ENCODE peak calls at places on chromosomes 4 and X, in ten cellular contexts. R, G, W, N, E, Q, C, I, O and T are unnamed samples.

GRCh38 chr4:26984896-26985295 is 124.3 kb downstream of the STIM2 start:
- DNase-seq in R (no peak), Q (no peak), C (no peak), I (no peak), E (no peak), W (no peak), G (no peak), O (no peak), N (no peak), T (no peak)

GRCh38 chr4:687048-687974 is 1.6 kb downstream of the SLC49A3 start:
- DNase-seq in W (peak), O (no peak), N (no peak), E (peak), C (peak), Q (no peak), R (peak), G (peak), I (no peak), T (no peak)

GRCh38 chr4:21949073-21949457 is 493 bp upstream of the KCNIP4 start:
- DNase-seq in E (peak), I (no peak), N (no peak), C (peak), Q (no peak), G (peak), W (no peak), O (no peak), R (no peak), T (no peak)

GRCh38 chrX:105226499-105226898 is 6.0 kb upstream of the TEX13A start:
- DNase-seq in E (no peak), O (no peak), Q (no peak), C (no peak), N (no peak), I (no peak), G (no peak), R (no peak), W (no peak), T (no peak)

GRCh38 chrX:118350221-118350620 is 4.3 kb downstream of the WDR44 start:
- DNase-seq in W (no peak), N (no peak), I (no peak), C (peak), Q (no peak), R (no peak), E (no peak), O (no peak), G (no peak), T (no peak)

GRCh38 chr4:1767770-1768366 is 25.2 kb upstream of the FGFR3 start:
- DNase-seq in E (peak), I (no peak), Q (peak), C (peak), G (no peak), R (no peak), W (peak), O (no peak), N (no peak), T (peak)

GRCh38 chr4:124736526-124736925 is 24.0 kb upstream of the ANKRD50 start:
- DNase-seq in R (no peak), C (no peak), E (no peak), Q (no peak), G (no peak), O (no peak), W (no peak), I (no peak), N (no peak), T (no peak)

GRCh38 chr4:24730256-24731001 is 64.9 kb upstream of the SOD3 start:
- DNase-seq in G (no peak), N (peak), C (peak), W (peak), R (no peak), I (no peak), Q (no peak), O (no peak), E (no peak), T (no peak)

GRCh38 chr4:8329859-8330761 is 60.6 kb downstream of the HTRA3 start:
- DNase-seq in E (no peak), O (no peak), G (peak), I (no peak), N (no peak), C (no peak), W (no peak), R (no peak), Q (no peak), T (no peak)

GRCh38 chrX:102345916-102346315 is 93.9 kb downstream of the NXF2B start:
- DNase-seq in O (no peak), Q (peak), I (no peak), C (peak), N (no peak), G (peak), E (peak), W (peak), R (peak), T (peak)

GRCh38 chrX:116204947-116205346 is 34.4 kb downstream of the AGTR2 start:
- DNase-seq in G (no peak), I (peak), C (peak), R (peak), N (peak), Q (peak), W (peak), E (peak), O (no peak), T (no peak)

GRCh38 chrX:150365953-150366911 is 3.1 kb downstream of the MAMLD1 start:
- DNase-seq in Q (peak), W (no peak), R (peak), G (peak), C (peak), E (peak), I (peak), N (peak), O (no peak), T (no peak)

GRCh38 chrX:70096052-70096451 is 33.8 kb downstream of the OTUD6A start:
- DNase-seq in E (peak), N (no peak), I (no peak), O (peak), R (no peak), Q (no peak), G (no peak), W (peak), C (peak), T (no peak)

GRCh38 chr4:11698846-11699590 is 270.3 kb upstream of the HS3ST1 start:
- DNase-seq in C (no peak), E (peak), G (no peak), O (no peak), I (no peak), N (no peak), W (no peak), R (peak), Q (no peak), T (no peak)

GRCh38 chrX:65093658-65094057 is 117.4 kb upstream of the ZC4H2 start:
- DNase-seq in O (no peak), Q (no peak), C (no peak), N (no peak), W (no peak), E (no peak), G (no peak), I (no peak), R (no peak), T (no peak)

GRCh38 chr4:26568446-26568994 is 15.4 kb upstream of the TBC1D19 start:
- DNase-seq in O (no peak), N (no peak), W (peak), G (no peak), R (peak), C (peak), Q (no peak), E (peak), I (no peak), T (no peak)

GRCh38 chr4:127138586-127138985 is 494.2 kb upstream of the INTU start:
- DNase-seq in N (no peak), R (no peak), C (peak), Q (no peak), E (no peak), G (no peak), I (no peak), W (no peak), O (no peak), T (no peak)

GRCh38 chr4:174604198-174604597 is 81.9 kb upstream of the HPGD start:
- DNase-seq in C (peak), R (no peak), I (no peak), N (peak), E (peak), Q (no peak), G (no peak), W (no peak), O (peak), T (no peak)

GRCh38 chr4:98546910-98547544 is 111.4 kb downstream of the TSPAN5 start:
- DNase-seq in E (peak), Q (no peak), I (peak), O (no peak), G (no peak), N (peak), C (peak), W (peak), R (no peak), T (no peak)

GRCh38 chrX:23784487-23785301 is 1.7 kb downstream of the SAT1 start:
- DNase-seq in Q (peak), N (no peak), E (peak), C (peak), G (no peak), I (no peak), W (peak), R (peak), O (no peak), T (no peak)

GRCh38 chr4:16783119-16783518 is 115.3 kb downstream of the LDB2 start:
- DNase-seq in G (no peak), I (no peak), E (no peak), N (no peak), R (no peak), Q (no peak), C (no peak), W (no peak), O (no peak), T (no peak)

GRCh38 chr4:40322853-40323252 is 12.3 kb upstream of the CHRNA9 start:
- DNase-seq in C (no peak), W (no peak), I (no peak), R (no peak), N (no peak), E (no peak), G (no peak), Q (no peak), O (no peak), T (no peak)

GRCh38 chrX:1389993-1390285 is 2.0 kb downstream of the SLC25A6 start:
- DNase-seq in Q (no peak), O (no peak), R (no peak), C (no peak), W (no peak), G (peak), E (no peak), I (no peak), N (no peak), T (no peak)

GRCh38 chr4:88352062-88352461 is 26.6 kb upstream of the HERC6 start:
- DNase-seq in E (peak), Q (no peak), G (no peak), N (no peak), W (peak), C (peak), R (no peak), O (no peak), I (no peak), T (no peak)

GRCh38 chrX:46782034-46782433 is 23.1 kb upstream of the SLC9A7 start:
- DNase-seq in I (no peak), Q (no peak), C (no peak), W (no peak), E (no peak), R (no peak), N (no peak), O (no peak), G (no peak), T (no peak)

GRCh38 chr4:7285244-7286122 is 93.1 kb downstream of the SORCS2 start:
- DNase-seq in C (no peak), E (no peak), W (no peak), R (no peak), G (no peak), I (peak), N (peak), Q (no peak), O (no peak), T (no peak)

GRCh38 chr4:145907363-145907762 is 31.3 kb downstream of the ZNF827 start:
- DNase-seq in E (no peak), Q (no peak), O (no peak), C (no peak), R (no peak), I (no peak), N (no peak), G (no peak), W (peak), T (no peak)

GRCh38 chrX:138191998-138192397 is 519.5 kb downstream of the FGF13 start:
- DNase-seq in C (peak), E (peak), O (peak), N (no peak), W (peak), I (peak), G (no peak), R (no peak), Q (peak), T (peak)

GRCh38 chr4:717601-718320 is 12.1 kb downstream of the PCGF3 start:
- DNase-seq in I (no peak), E (no peak), O (no peak), G (no peak), C (no peak), N (no peak), Q (no peak), W (no peak), R (no peak), T (no peak)

GRCh38 chrX:46683023-46683422 is 75.9 kb downstream of the SLC9A7 start:
- DNase-seq in G (no peak), I (no peak), C (peak), E (peak), R (no peak), N (no peak), Q (peak), O (no peak), W (no peak), T (no peak)

GRCh38 chr4:46804781-46805413 is 104.1 kb downstream of the COX7B2 start:
- DNase-seq in R (no peak), E (no peak), I (no peak), N (no peak), O (no peak), Q (no peak), C (no peak), G (peak), W (no peak), T (no peak)

GRCh38 chrX:51836823-51837222 is 56.6 kb upstream of the MAGED1 start:
- DNase-seq in G (no peak), E (no peak), R (no peak), W (no peak), O (no peak), Q (no peak), N (no peak), C (no peak), I (no peak), T (no peak)

GRCh38 chr4:12446237-12446636 is 1017.5 kb upstream of the HS3ST1 start:
- DNase-seq in W (no peak), C (no peak), Q (no peak), R (no peak), O (no peak), I (no peak), N (no peak), G (no peak), E (no peak), T (no peak)

GRCh38 chr4:78939667-78940008 is 400 bp upstream of the PAQR3 start:
- DNase-seq in E (no peak), Q (no peak), W (no peak), I (no peak), G (no peak), C (no peak), O (no peak), R (no peak), N (no peak), T (no peak)

GRCh38 chrX:100973411-100973810 is 3.9 kb downstream of the ARL13A start:
- DNase-seq in G (no peak), Q (no peak), E (no peak), C (peak), I (no peak), N (no peak), O (no peak), R (peak), W (no peak), T (no peak)

GRCh38 chrX:153475751-153476281 is 5.4 kb upstream of the HAUS7 start:
- DNase-seq in C (no peak), W (no peak), O (no peak), Q (no peak), N (no peak), E (no peak), G (no peak), R (no peak), I (no peak), T (no peak)

GRCh38 chr4:2289311-2289954 is 27.5 kb upstream of the MXD4 start:
- DNase-seq in C (no peak), N (no peak), I (no peak), O (no peak), W (no peak), E (no peak), G (peak), R (no peak), Q (no peak), T (no peak)

GRCh38 chr4:102610007-102610406 is 108.8 kb downstream of the NFKB1 start:
- DNase-seq in I (no peak), R (no peak), E (no peak), O (no peak), Q (peak), C (no peak), N (peak), G (no peak), W (no peak), T (no peak)